ENCODE peak calls at places on chromosome 21, in eight cellular contexts. M is A549; B is body of pancreas; T is lower lobe of right lung; P is H9; V is CD8-positive, alpha-beta memory T cell; X is tibial artery; L is heart right ventricle. U is an unnamed sample. For H3K9me3 and H3K4me1, the result is how much of the 10 kb centered on the place peaks cover.

GRCh38 chr21:16420086-16420724 is 690.4 kb downstream of the USP25 start:
- DNase-seq in M (no peak), B (peak), T (no peak), P (no peak), V (no peak), X (peak), L (peak), U (peak)

GRCh38 chr21:31476551-31477120 is 132.6 kb upstream of the TIAM1 start:
- DNase-seq in M (peak), B (no peak), T (no peak), P (no peak), V (no peak), X (no peak), L (no peak), U (no peak)

GRCh38 chr21:25369524-25370300 is 237.6 kb downstream of the MRPL39 start:
- DNase-seq in M (no peak), B (no peak), T (no peak), P (no peak), V (no peak), X (no peak), L (no peak), U (no peak)

GRCh38 chr21:42834730-42835191 is 44.6 kb downstream of the WDR4 start:
- DNase-seq in M (no peak), B (no peak), T (no peak), P (no peak), V (no peak), X (no peak), L (no peak), U (no peak)

GRCh38 chr21:14259669-14260458 is 43.9 kb downstream of the RBM11 start:
- DNase-seq in M (peak), B (no peak), T (no peak), P (no peak), V (no peak), X (no peak), L (no peak), U (no peak)

GRCh38 chr21:42614811-42615342 is 38.5 kb upstream of the PDE9A start:
- DNase-seq in M (peak), B (peak), T (peak), P (no peak), V (peak), X (no peak), L (no peak), U (no peak)

GRCh38 chr21:42818328-42818749 is 61.0 kb downstream of the WDR4 start:
- DNase-seq in M (no peak), B (peak), T (peak), P (peak), V (peak), X (peak), L (peak), U (peak)

GRCh38 chr21:35316933-35317332 is 267.8 kb upstream of the RUNX1 start:
- DNase-seq in M (no peak), B (no peak), T (no peak), P (no peak), V (no peak), X (no peak), L (no peak), U (no peak)

GRCh38 chr21:18832950-18833349 is 429.4 kb upstream of the TMPRSS15 start:
- DNase-seq in M (no peak), B (no peak), T (no peak), P (no peak), V (no peak), X (no peak), L (no peak), U (no peak)

GRCh38 chr21:34186119-34186719 is 112.8 kb downstream of the MRPS6 start:
- DNase-seq in M (no peak), B (no peak), T (no peak), P (no peak), V (no peak), X (peak), L (no peak), U (no peak)

GRCh38 chr21:14754259-14754604 is 208.1 kb upstream of the SAMSN1 start:
- DNase-seq in M (no peak), B (no peak), T (no peak), P (no peak), V (no peak), X (no peak), L (no peak), U (no peak)

GRCh38 chr21:33562389-33562788 is 19.6 kb downstream of the SON start:
- DNase-seq in M (no peak), B (no peak), T (no peak), P (no peak), V (no peak), X (no peak), L (no peak), U (no peak)

GRCh38 chr21:38853421-38853919 is 47.7 kb downstream of the ETS2 start:
- DNase-seq in M (peak), B (peak), T (no peak), P (no peak), V (no peak), X (no peak), L (no peak), U (peak)

GRCh38 chr21:15425049-15425448 is 304.7 kb upstream of the USP25 start:
- DNase-seq in M (no peak), B (no peak), T (no peak), P (no peak), V (no peak), X (no peak), L (no peak), U (no peak)

GRCh38 chr21:33286600-33287456 is 20.7 kb downstream of the IL10RB start:
- DNase-seq in M (peak), B (peak), T (no peak), P (no peak), V (no peak), X (no peak), L (peak), U (no peak)

GRCh38 chr21:33801424-33802405 is 113.9 kb downstream of the ATP5PO start:
- DNase-seq in M (peak), B (peak), T (no peak), P (no peak), V (no peak), X (no peak), L (no peak), U (peak)

DNA sequence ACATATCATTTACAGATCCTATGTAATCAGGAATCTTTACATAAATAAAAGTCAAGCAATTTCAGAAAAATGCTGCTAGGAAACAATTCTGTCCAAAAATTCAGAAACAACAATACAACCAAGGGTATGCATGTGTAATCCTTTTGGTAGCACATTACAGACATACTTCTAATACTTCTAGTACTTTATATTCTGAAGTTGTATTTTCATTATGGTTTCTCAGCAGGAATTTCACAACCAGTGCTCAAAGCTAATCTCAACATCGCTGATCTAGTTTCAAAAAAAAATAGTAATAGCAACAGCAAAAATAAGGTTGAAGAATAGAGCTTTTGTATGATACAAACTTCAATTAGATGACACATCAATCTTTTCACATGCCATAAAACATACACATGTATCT is 545.2 kb downstream of the LTN1 start:
- DNase-seq in M (no peak), B (no peak), T (no peak), P (no peak), V (no peak), X (no peak), L (no peak), U (no peak)
- H3K9me3 ChIP-seq in M (under half), B (under half), T (under half), P (under half), V (under half), X (under half), L (under half), U (under half)

GRCh38 chr21:44967082-44968047 is 27.5 kb downstream of the SLX9 start:
- DNase-seq in M (no peak), B (no peak), T (no peak), P (no peak), V (no peak), X (no peak), L (no peak), U (no peak)
- H3K4me1 ChIP-seq in M (under half), B (under half), T (half or more), P (under half), V (under half), X (under half), L (under half), U (under half)

DNA sequence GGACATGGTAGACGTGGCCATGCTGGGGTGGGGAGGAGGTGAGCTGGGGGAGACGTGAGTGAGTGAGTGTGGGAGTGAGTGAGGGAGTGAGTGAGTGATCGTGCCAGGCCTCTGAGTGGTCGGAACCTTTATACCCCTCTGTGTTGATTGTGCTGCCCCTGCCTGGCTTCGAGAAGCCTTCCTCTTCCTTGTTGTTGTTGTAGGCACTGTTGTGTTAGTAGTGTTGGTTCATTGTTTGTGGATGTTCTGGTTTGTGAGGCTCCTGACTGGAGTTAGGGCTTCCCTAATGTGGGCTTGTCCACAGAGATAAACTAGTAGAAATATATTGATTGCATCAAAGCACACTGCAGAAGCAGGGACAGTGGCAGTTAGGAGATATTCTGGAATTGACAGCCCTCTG is at the start of gene KRTAP10-3:
- DNase-seq in M (no peak), B (no peak), T (peak), P (no peak), V (no peak), X (no peak), L (no peak), U (no peak)
- H3K27ac ChIP-seq in M (no peak), B (no peak), T (no peak), P (no peak), V (no peak), X (no peak), L (no peak), U (no peak)

DNA sequence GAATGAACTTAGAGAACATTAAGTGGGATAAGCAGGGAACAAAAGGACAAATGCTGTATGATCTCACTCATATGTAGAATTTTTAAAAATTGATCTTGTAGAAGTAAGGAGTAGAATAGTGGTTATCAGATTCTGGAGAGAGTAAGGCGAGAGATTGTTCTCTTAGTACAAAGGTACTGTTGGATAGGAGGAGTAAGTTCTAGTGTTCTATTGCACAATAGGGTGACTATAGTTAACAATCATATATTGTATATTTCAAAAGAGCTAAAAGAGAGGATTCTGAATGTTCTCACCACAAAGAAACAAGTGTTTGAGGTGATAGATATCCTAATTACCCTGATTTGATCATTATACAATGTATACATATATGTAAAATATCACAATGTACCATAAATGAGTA is 735.9 kb downstream of the NCAM2 start:
- DNase-seq in M (no peak), B (no peak), T (no peak), P (no peak), V (no peak), X (no peak), L (no peak), U (no peak)
- H3K9me3 ChIP-seq in M (under half), B (under half), T (under half), P (under half), V (under half), X (under half), L (under half), U (under half)

DNA sequence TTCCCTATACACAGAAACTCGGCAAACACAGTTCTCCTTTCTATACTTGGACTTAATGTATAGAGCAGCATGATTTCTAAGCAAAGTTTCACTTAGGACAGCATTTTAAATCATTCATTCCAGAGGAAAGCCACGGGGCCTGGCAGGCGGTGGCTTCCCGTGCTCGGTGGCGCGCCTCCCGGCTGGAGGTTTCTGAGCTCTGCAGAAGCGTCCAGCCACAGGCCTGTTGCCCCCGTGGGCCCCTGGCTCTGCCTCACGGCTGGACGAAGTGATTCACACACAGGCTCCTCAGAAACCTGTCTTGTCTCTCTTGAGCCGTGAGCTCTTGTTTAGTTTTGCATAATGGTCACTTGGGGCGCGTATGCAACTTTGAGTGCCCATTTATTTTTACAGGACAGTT is 22.1 kb upstream of the DIP2A start:
- DNase-seq in M (no peak), B (no peak), T (peak), P (no peak), V (no peak), X (no peak), L (no peak), U (peak)
- H3K4me1 ChIP-seq in M (under half), B (under half), T (under half), P (under half), V (under half), X (under half), L (under half), U (under half)

U was measured in psoas muscle.